ENCODE peak calls at places on chromosomes 11 and 22, in four cellular contexts. E is GM23338, J is IMR-90, U is thoracic aorta. D is an unnamed sample.

GRCh38 chr11:12439615-12440014 is 62.2 kb downstream of the PARVA start:
- DNase-seq in U (no peak), E (peak), J (no peak), D (no peak)

GRCh38 chr22:37972527-37972926 is 11.8 kb downstream of the SOX10 start:
- DNase-seq in E (no peak), J (no peak), U (no peak), D (no peak)

GRCh38 chr11:65915101-65915820 is 3.6 kb downstream of the C11orf68 start:
- DNase-seq in E (no peak), U (no peak), J (no peak), D (no peak)

GRCh38 chr11:1476946-1477736 is 9.4 kb downstream of the MOB2 start:
- DNase-seq in J (no peak), E (no peak), U (no peak), D (no peak)

GRCh38 chr11:833114-833791 is 501 bp downstream of the CD151 start:
- DNase-seq in E (peak), J (no peak), U (no peak), D (peak)

GRCh38 chr11:14905104-14906033 is 13.3 kb upstream of the CYP2R1 start:
- DNase-seq in U (no peak), E (peak), J (peak), D (peak)

GRCh38 chr11:31487848-31488247 is 21.6 kb downstream of the IMMP1L start:
- DNase-seq in U (no peak), E (peak), J (peak), D (no peak)

GRCh38 chr11:124640660-124641059 is 18.0 kb downstream of the TBRG1 start:
- DNase-seq in J (no peak), U (no peak), E (peak), D (no peak)

GRCh38 chr11:1390603-1391164 is 950 bp downstream of the BRSK2 start:
- DNase-seq in E (peak), U (no peak), J (peak), D (peak)

GRCh38 chr11:65574963-65575567 is 788 bp upstream of the EHBP1L1 start:
- DNase-seq in J (no peak), U (no peak), E (peak), D (peak)

GRCh38 chr11:17389205-17389956 is 922 bp upstream of the KCNJ11 start:
- DNase-seq in J (peak), U (peak), E (peak), D (peak)

GRCh38 chr11:35962373-35963138 is 18.7 kb downstream of the LDLRAD3 start:
- DNase-seq in U (no peak), J (no peak), E (no peak), D (no peak)

GRCh38 chr11:19370100-19370861 is 129.5 kb upstream of the E2F8 start:
- DNase-seq in U (no peak), E (no peak), J (peak), D (peak)

GRCh38 chr22:46726066-46726985 is 11.7 kb downstream of the CERK start:
- DNase-seq in E (no peak), J (no peak), U (no peak), D (peak)

GRCh38 chr22:29311468-29312217 is 3.9 kb downstream of the RASL10A start:
- DNase-seq in E (no peak), U (no peak), J (no peak), D (peak)

GRCh38 chr11:116703421-116703820 is 69.4 kb downstream of the BUD13 start:
- DNase-seq in U (no peak), J (no peak), E (peak), D (no peak)

GRCh38 chr11:118618115-118618990 is 10.9 kb downstream of the PHLDB1 start:
- DNase-seq in E (no peak), U (no peak), J (peak), D (peak)

GRCh38 chr11:116513894-116514293 is 258.9 kb downstream of the BUD13 start:
- DNase-seq in J (peak), E (peak), U (no peak), D (no peak)

GRCh38 chr11:41985799-41986198 is 526.3 kb upstream of the LRRC4C start:
- DNase-seq in U (no peak), J (no peak), E (no peak), D (no peak)

GRCh38 chr11:27388869-27389268 is 25.9 kb upstream of the CCDC34 start:
- DNase-seq in E (no peak), J (peak), U (no peak), D (no peak)

GRCh38 chr22:30250713-30251267 is 4.2 kb upstream of the LIF start:
- DNase-seq in E (no peak), U (no peak), J (peak), D (no peak)

GRCh38 chr11:7690648-7691047 is 15.6 kb downstream of the OVCH2 start:
- DNase-seq in E (no peak), U (no peak), J (no peak), D (no peak)

GRCh38 chr11:12222099-12222751 is 111.8 kb downstream of the MICAL2 start:
- DNase-seq in U (no peak), J (no peak), E (no peak), D (peak)

GRCh38 chr11:132220464-132220863 is 850.0 kb downstream of the NTM start:
- DNase-seq in E (no peak), U (no peak), J (peak), D (no peak)

GRCh38 chr11:69000831-69001245 is 12.2 kb downstream of the MRGPRF start:
- DNase-seq in E (peak), U (no peak), J (peak), D (no peak)

GRCh38 chr11:27397619-27398412 is 34.8 kb upstream of the CCDC34 start:
- DNase-seq in E (no peak), J (no peak), U (no peak), D (no peak)

GRCh38 chr22:39306456-39307361 is 12.7 kb downstream of the RPL3 start:
- DNase-seq in E (peak), U (no peak), J (no peak), D (peak)

GRCh38 chr11:120108154-120108784 is 29.6 kb downstream of the TRIM29 start:
- DNase-seq in U (no peak), J (peak), E (peak), D (peak)

GRCh38 chr11:46305295-46305694 is 27.8 kb downstream of the CREB3L1 start:
- DNase-seq in U (no peak), J (peak), E (no peak), D (no peak)

GRCh38 chr11:72069200-72069599 is 11.1 kb downstream of the NUMA1 start:
- DNase-seq in U (no peak), E (no peak), J (no peak), D (no peak)

DNA sequence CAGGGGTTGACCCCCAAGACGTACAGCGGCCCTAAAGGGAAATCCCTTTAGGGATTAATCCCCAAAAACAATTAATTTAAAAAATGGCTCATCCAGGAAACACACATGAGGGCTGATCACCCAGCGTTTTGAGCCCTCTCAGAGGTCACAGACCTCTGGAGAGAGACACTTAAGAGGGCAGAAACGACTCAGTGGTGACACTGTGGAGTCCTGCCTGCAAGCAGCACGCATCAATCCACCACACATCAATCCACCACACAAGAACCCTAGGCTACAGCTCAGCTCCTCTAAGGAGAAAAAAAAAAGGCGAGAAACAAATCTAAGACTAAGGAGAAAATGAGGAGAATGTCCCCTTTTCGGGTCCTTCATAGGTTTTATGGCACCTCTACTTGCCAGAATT is 12.5 kb upstream of the SELENOH start:
- DNase-seq in U (no peak), J (no peak), E (no peak), D (no peak)
- H3K4me3 ChIP-seq in U (no peak), J (no peak), E (peak), D (no peak)

DNA sequence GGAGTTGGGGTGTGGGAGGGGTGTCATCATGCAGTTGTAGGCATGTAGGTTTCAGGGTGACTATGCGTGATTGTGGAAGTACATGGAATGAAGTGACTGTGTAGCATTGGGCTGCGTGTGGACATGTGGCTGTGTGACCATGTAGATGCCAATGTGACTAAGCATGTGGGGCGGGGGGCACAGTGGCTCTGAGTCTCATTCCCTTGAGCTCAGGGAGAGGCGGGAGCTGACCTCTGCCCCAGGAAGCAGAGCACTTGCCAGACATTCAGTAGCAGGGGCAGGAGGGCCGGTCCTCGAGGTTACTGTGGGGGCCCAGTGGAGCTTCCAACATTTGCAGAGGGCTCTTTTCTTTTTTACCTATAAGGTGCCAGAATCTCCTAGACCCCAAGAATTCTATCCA is 440 bp upstream of the KLHL35 start:
- DNase-seq in J (no peak), U (no peak), E (no peak), D (no peak)
- TF ChIP-seq CTCF in J (no peak), U (no peak), E (no peak), D (no peak)

DNA sequence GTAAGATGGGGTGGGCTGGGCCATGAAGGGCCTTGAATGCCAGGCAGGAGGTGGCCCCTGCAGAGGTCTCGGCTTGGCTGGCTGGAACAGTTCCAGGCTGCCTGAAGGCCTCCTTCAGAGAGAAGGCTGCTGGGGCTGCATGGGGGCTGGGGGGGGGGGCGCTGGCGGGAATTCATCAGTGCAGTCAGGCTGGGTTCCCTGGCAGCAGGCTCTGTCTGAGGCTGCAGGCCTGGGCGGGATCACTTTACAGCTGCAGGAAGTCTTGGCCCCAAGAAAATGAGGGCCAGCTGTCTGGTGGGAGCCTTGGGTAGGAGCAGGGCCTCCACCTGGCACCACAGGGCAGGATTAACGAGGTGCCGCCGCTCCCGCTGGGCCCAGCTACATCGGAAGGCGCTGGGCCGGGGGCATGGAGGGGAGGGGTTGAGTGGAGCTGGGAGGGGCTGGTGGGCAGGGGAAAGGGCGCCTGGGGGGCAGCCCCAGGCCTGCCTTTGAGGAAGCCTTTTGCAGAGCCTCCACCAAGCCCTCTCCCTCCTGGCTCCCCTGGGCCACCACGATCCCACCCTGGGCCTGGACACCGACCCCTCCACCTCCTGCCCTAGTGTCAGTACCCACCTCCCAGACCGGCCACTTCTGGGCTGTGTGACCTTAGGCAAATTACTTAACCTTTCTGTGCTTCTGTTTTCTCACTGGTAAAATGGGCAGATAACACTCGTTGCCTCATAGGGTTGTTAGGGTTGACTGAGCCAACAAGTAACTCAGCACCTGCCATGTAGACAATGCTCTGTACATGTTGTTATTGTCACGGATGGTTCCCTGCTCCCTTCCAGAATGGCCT is 31.0 kb upstream of the HMOX1 start:
- DNase-seq in U (no peak), E (no peak), J (peak), D (no peak)
- H3K27ac ChIP-seq in U (no peak), E (no peak), J (no peak), D (peak)

DNA sequence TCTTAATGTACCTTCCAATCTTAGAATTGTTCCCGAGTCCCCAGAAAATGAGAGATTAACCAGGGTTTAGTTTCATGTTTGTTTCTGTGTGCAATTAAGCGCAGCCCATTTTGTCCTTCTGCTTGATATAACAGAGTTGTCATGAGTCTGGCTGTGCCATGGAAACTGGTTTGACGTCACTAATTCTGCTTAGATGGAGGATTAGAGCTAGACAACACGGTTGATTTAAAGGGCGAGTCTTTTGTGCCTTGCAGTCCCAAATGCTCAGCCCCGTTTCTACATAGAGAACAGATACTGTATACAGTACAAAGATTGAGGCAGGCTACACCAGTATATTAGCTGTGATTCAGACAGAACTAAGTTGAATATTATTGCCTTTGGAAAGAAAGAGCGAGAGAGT is 45.5 kb upstream of the ALKBH3 start:
- DNase-seq in E (no peak), U (no peak), J (no peak), D (no peak)
- H3K4me3 ChIP-seq in E (no peak), U (no peak), J (no peak), D (no peak)

GRCh38 chr22:50342651-50343540 is at the start of gene PPP6R2:
- DNase-seq in E (peak), J (peak), U (no peak), D (peak)
- TF ChIP-seq CTCF in E (no peak), J (no peak), U (no peak), D (peak)

GRCh38 chr11:43943931-43944751 is 1.7 kb downstream of the C11orf96 start:
- DNase-seq in E (peak), U (no peak), J (peak), D (no peak)
- H3K27ac ChIP-seq in E (no peak), U (peak), J (no peak), D (peak)

DNA sequence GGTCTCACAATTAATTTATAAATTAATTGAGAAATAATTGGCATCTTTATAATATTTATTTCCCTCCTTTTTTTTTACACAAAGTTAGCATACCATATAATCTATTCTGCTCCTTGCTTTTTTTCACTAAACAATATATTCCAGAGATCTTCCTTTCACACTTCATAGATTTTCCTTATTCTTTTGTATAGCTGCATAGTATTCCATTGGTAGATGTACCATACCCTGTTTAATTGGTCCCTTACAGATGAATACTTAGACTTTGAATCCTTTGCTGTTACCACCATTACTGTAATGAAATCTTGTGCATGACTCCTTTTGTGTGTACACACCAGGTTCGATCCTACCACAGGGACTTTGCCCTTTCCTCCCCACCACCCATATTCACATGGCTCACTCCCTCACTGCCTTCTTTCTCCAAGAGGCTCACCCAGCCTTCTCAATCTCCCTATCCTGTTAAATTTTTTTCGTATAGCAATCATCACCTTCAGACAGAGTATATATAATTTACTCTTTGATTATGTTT is 48.9 kb downstream of the RBX1 start:
- DNase-seq in J (no peak), U (no peak), E (no peak), D (no peak)
- H3K4me3 ChIP-seq in J (no peak), U (no peak), E (no peak), D (no peak)

GRCh38 chr11:67281552-67282150 is 7.5 kb upstream of the ANKRD13D start:
- DNase-seq in J (no peak), U (no peak), E (no peak), D (peak)
- TF ChIP-seq CTCF in J (no peak), U (no peak), E (peak), D (no peak)

D was measured in heart left ventricle.